ENCODE peak calls at places on chromosomes 5 and 9, in seven cellular contexts. V is progenitor cell of endocrine pancreas; N is endothelial cell; K is kidney tubule cell; B is stimulated activated CD8-positive, alpha-beta memory T cell treated with anti-CD3 and anti-CD28 coated beads, Interleukin-7, amount 100 ng/mL, for 24 hours; U is activated CD4-positive, CD25-positive, alpha-beta regulatory T cell treated with anti-CD3 and anti-CD28 coated beads, Interleukin-2, amount 50 U/mL, for 16 hours; C is heart left ventricle. A is an unnamed sample.

GRCh38 chr5:168578506-168579205 is 512 bp downstream of the PANK3 start:
- DNase-seq in C (no peak), K (no peak), N (peak; percentile 65), U (no peak), B (no peak), V (no peak), A (no peak)

GRCh38 chr9:18543406-18543965 is 69.5 kb downstream of the ADAMTSL1 start:
- DNase-seq in K (peak; percentile 23), U (no peak), V (no peak), N (no peak), B (no peak), C (no peak), A (no peak)

GRCh38 chr9:93818795-93819472 is 136.2 kb downstream of the BARX1 start:
- DNase-seq in B (no peak), N (no peak), V (no peak), K (no peak), C (no peak), U (no peak), A (no peak)

GRCh38 chr5:129554134-129554904 is 94.2 kb downstream of the ADAMTS19 start:
- DNase-seq in N (no peak), C (no peak), B (no peak), V (no peak), U (no peak), K (no peak), A (no peak)

GRCh38 chr5:52199833-52200232 is 587.9 kb upstream of the ITGA1 start:
- DNase-seq in C (no peak), B (no peak), V (no peak), K (no peak), N (no peak), U (no peak), A (no peak)

GRCh38 chr9:15851766-15852165 is 298.9 kb downstream of the CCDC171 start:
- DNase-seq in K (no peak), B (no peak), V (no peak), N (no peak), U (no peak), C (no peak), A (no peak)

GRCh38 chr9:86341007-86341491 is 13.2 kb downstream of the TUT7 start:
- DNase-seq in U (no peak), N (no peak), V (no peak), B (no peak), K (peak; percentile 63), C (no peak), A (no peak)

GRCh38 chr5:134100283-134101011 is 14.0 kb upstream of the TCF7 start:
- DNase-seq in K (peak; percentile 84), C (no peak), B (peak; percentile 60), N (no peak), U (peak; percentile 62), V (no peak), A (peak; percentile 55)

GRCh38 chr5:180047667-180048066 is 23.9 kb downstream of the RNF130 start:
- DNase-seq in V (no peak), K (no peak), N (no peak), U (no peak), B (no peak), C (peak; percentile 72), A (no peak)

GRCh38 chr5:136018814-136019777 is 9.7 kb upstream of the TGFBI start:
- DNase-seq in B (no peak), K (peak; percentile 15), C (peak; percentile 69), V (no peak), U (no peak), N (no peak), A (no peak)

GRCh38 chr5:32928761-32929160 is 217.6 kb downstream of the NPR3 start:
- DNase-seq in N (no peak), U (no peak), V (no peak), C (no peak), B (no peak), K (peak; percentile 63), A (no peak)

GRCh38 chr9:127035423-127035822 is 87.0 kb downstream of the ANGPTL2 start:
- DNase-seq in C (peak; percentile 83), N (no peak), K (no peak), B (no peak), U (no peak), V (no peak), A (no peak)

GRCh38 chr5:164203581-164204225 is 698.3 kb downstream of the MAT2B start:
- DNase-seq in V (no peak), K (no peak), U (no peak), C (no peak), B (no peak), N (no peak), A (no peak)

GRCh38 chr5:13878357-13878756 is 66.1 kb downstream of the DNAH5 start:
- DNase-seq in K (no peak), C (no peak), V (no peak), N (no peak), U (no peak), B (no peak), A (no peak)

GRCh38 chr5:1864896-1865440 is 17.8 kb downstream of the IRX4 start:
- DNase-seq in K (no peak), V (no peak), U (no peak), C (no peak), B (no peak), N (no peak), A (no peak)

GRCh38 chr5:27266184-27266583 is 227.8 kb upstream of the CDH9 start:
- DNase-seq in K (no peak), U (no peak), B (no peak), V (no peak), C (no peak), N (no peak), A (no peak)